ENCODE peak calls at places on chromosomes 1 and 21, in four cellular contexts. One of them, this sample, is unnamed.

GRCh38 chr1:66503841-66504470 is 30.0 kb upstream of the SGIP1 start:
- DNase-seq in K562: peak
- DNase-seq in SK-N-SH: peak
- DNase-seq in GM12878: no peak
- DNase-seq in this sample: peak

GRCh38 chr1:218332416-218332815 is 12.7 kb upstream of the TGFB2 start:
- DNase-seq in K562: no peak
- DNase-seq in SK-N-SH: no peak
- DNase-seq in GM12878: no peak
- DNase-seq in this sample: no peak

GRCh38 chr1:209895709-209896108 is 42.3 kb upstream of the SYT14 start:
- DNase-seq in K562: no peak
- DNase-seq in SK-N-SH: no peak
- DNase-seq in GM12878: no peak
- DNase-seq in this sample: no peak

GRCh38 chr21:27047331-27048314 is 80.7 kb upstream of the ADAMTS5 start:
- DNase-seq in K562: no peak
- DNase-seq in SK-N-SH: no peak
- DNase-seq in GM12878: no peak
- DNase-seq in this sample: no peak

GRCh38 chr1:25619101-25619890 is 2.7 kb downstream of the MAN1C1 start:
- DNase-seq in K562: peak
- DNase-seq in SK-N-SH: peak
- DNase-seq in GM12878: no peak
- DNase-seq in this sample: peak

GRCh38 chr1:4170953-4171352 is 270.9 kb upstream of the C1orf174 start:
- DNase-seq in K562: no peak
- DNase-seq in SK-N-SH: no peak
- DNase-seq in GM12878: no peak
- DNase-seq in this sample: no peak

GRCh38 chr1:230498704-230499103 is 72.6 kb upstream of the PGBD5 start:
- DNase-seq in K562: peak
- DNase-seq in SK-N-SH: no peak
- DNase-seq in GM12878: no peak
- DNase-seq in this sample: no peak

GRCh38 chr1:22892789-22893188 is 79.9 kb downstream of the LACTBL1 start:
- DNase-seq in K562: no peak
- DNase-seq in SK-N-SH: no peak
- DNase-seq in GM12878: no peak
- DNase-seq in this sample: no peak

GRCh38 chr1:109935451-109935900 is 24.8 kb downstream of the CSF1 start:
- DNase-seq in K562: no peak
- DNase-seq in SK-N-SH: no peak
- DNase-seq in GM12878: no peak
- DNase-seq in this sample: no peak

GRCh38 chr21:29055080-29055479 is 18.4 kb downstream of the CCT8 start:
- DNase-seq in K562: no peak
- DNase-seq in SK-N-SH: no peak
- DNase-seq in GM12878: no peak
- DNase-seq in this sample: no peak

GRCh38 chr21:36839123-36839522 is 127.3 kb downstream of the HLCS start:
- DNase-seq in K562: no peak
- DNase-seq in SK-N-SH: no peak
- DNase-seq in GM12878: no peak
- DNase-seq in this sample: no peak

GRCh38 chr1:29461115-29461739 is 224.9 kb downstream of the PTPRU start:
- DNase-seq in K562: no peak
- DNase-seq in SK-N-SH: no peak
- DNase-seq in GM12878: no peak
- DNase-seq in this sample: no peak

GRCh38 chr1:100597069-100597741 is 59.3 kb downstream of the GPR88 start:
- DNase-seq in K562: no peak
- DNase-seq in SK-N-SH: peak
- DNase-seq in GM12878: no peak
- DNase-seq in this sample: no peak

GRCh38 chr1:156766288-156767100 is 841 bp upstream of the PRCC start:
- DNase-seq in K562: no peak
- DNase-seq in SK-N-SH: peak
- DNase-seq in GM12878: no peak
- DNase-seq in this sample: no peak

GRCh38 chr1:92972413-92973129 is 11.3 kb upstream of the DIPK1A start:
- DNase-seq in K562: no peak
- DNase-seq in SK-N-SH: no peak
- DNase-seq in GM12878: no peak
- DNase-seq in this sample: no peak

DNA sequence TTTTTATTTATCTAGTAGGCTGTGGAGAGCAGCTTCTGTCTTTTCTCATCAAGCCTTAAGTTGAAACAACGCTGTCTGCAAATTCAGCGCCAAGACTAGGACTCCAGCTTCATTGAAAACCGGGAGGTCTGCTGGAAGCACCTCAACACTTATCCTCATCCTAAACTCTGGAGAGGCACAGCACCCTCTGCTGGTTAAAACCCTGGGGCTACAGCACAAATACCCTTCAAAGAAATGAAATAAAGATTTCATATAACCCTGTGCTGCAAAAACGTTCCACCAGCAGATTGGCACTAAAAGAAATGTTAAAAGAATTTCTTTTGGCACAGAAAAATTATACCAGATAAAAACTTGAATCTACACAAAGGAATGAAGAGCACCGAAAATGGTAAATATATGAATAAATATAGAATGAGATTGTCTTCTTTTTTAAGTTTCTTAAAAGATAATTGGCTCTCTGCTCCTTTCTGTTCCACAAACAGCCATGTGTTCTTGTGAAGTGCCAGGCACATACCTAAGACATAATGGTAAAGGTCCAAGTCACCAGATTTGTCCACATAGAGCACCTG is 227.7 kb upstream of the SAMSN1 start:
- DNase-seq in K562: peak
- DNase-seq in SK-N-SH: peak
- DNase-seq in GM12878: no peak
- DNase-seq in this sample: peak
- TF ChIP-seq USF1 in K562: no peak
- TF ChIP-seq USF1 in SK-N-SH: no peak
- TF ChIP-seq USF1 in GM12878: no peak
- TF ChIP-seq USF1 in this sample: no peak

DNA sequence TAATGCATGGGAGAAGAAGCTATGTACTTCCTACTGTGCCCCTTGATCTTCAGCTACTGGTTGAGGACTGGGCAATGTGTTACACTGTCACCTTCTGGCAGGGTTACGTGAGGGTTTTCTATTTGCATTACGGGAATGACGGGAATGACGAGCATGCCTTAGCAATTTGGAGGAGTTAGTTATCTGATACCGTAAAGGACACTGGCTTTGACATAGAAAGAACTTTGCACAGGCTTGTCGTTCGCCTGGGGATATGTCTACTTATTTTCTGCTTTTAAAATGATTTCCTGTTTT is 19.8 kb upstream of the ACBD6 start:
- DNase-seq in K562: no peak
- DNase-seq in SK-N-SH: no peak
- DNase-seq in GM12878: no peak
- DNase-seq in this sample: no peak
- TF ChIP-seq USF1 in K562: no peak
- TF ChIP-seq USF1 in SK-N-SH: no peak
- TF ChIP-seq USF1 in GM12878: no peak
- TF ChIP-seq USF1 in this sample: no peak

DNA sequence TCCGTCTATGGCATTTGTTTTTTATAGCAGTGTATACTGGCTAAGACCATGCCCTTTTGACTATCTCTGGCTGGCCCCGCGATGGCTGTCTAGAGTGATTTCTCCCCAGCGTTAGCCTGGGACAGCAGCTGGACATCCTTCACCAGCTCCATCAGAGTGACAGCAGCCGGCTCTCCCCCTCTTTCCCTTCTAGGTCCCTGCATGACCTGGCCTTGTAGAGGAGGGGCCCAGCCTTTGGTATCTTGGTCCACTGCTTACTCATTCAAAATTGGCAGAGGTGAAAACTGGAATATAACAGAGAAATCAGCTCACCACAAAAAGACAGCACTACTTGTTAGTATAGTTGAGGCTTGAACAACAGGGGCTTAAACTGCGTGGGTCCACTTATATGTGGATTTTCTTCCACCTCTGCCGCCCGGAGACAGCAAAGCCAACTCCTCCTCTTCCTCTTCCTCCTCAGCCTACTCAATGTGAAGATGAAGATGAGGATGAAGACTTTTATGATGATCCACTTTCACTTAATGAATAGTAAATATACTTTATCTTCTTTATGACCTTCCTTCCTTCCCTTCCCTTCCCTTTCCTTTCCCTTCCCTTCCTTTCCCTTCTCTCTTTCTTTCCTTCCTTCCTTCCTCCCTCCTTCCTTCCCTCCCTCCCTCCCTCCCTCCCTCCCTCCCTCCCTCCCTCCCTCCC is 29.4 kb upstream of the B3GALNT2 start:
- DNase-seq in K562: no peak
- DNase-seq in SK-N-SH: no peak
- DNase-seq in GM12878: no peak
- DNase-seq in this sample: no peak
- TF ChIP-seq USF1 in K562: no peak
- TF ChIP-seq USF1 in SK-N-SH: no peak
- TF ChIP-seq USF1 in GM12878: no peak
- TF ChIP-seq USF1 in this sample: no peak

DNA sequence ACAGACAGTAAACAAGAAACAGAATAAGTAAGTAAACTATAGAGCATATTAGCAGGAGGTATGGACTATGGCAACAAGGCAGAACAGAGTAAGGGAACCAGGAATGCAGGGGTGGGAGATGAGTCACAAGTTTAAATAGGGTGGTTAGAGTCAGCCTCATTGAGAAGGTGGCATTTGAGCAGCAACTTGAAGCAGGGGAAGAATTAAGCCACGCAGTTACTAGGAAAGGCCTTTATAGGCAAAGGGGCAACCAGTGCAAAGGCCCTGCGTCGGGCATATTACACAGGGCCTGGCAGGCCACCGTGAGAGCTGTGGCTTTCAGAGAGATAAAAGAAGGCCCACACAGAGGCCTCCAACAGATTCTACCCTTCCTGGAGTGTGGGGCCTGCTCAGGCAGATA is 186.1 kb upstream of the EDN2 start:
- DNase-seq in K562: no peak
- DNase-seq in SK-N-SH: no peak
- DNase-seq in GM12878: no peak
- DNase-seq in this sample: no peak
- TF ChIP-seq USF1 in K562: no peak
- TF ChIP-seq USF1 in SK-N-SH: no peak
- TF ChIP-seq USF1 in GM12878: no peak
- TF ChIP-seq USF1 in this sample: no peak

GRCh38 chr1:116910379-116911165 is 856 bp downstream of the PTGFRN start:
- DNase-seq in K562: peak
- DNase-seq in SK-N-SH: peak
- DNase-seq in GM12878: no peak
- DNase-seq in this sample: peak
- TF ChIP-seq USF1 in K562: no peak
- TF ChIP-seq USF1 in SK-N-SH: no peak
- TF ChIP-seq USF1 in GM12878: no peak
- TF ChIP-seq USF1 in this sample: no peak